ENCODE peak calls at places on chromosomes 16 and 17, in ten cellular contexts. One of them, this sample, is unnamed.

GRCh38 chr17:4304417-4305027 is 40.7 kb upstream of the ANKFY1 start:
- DNase-seq in transverse colon: peak
- DNase-seq in HFFc6: peak
- DNase-seq in colonic mucosa: peak
- DNase-seq in esophagus squamous epithelium: no peak
- DNase-seq in fibroblast of mammary gland: peak
- DNase-seq in tibial nerve: peak
- DNase-seq in right atrium auricular region: no peak
- DNase-seq in fibroblast of the aortic adventitia: peak
- DNase-seq in A549: peak
- DNase-seq in this sample: peak

GRCh38 chr17:42748202-42748905 is 3.5 kb upstream of the EZH1 start:
- DNase-seq in transverse colon: no peak
- DNase-seq in HFFc6: no peak
- DNase-seq in colonic mucosa: no peak
- DNase-seq in esophagus squamous epithelium: no peak
- DNase-seq in fibroblast of mammary gland: no peak
- DNase-seq in tibial nerve: peak
- DNase-seq in right atrium auricular region: no peak
- DNase-seq in fibroblast of the aortic adventitia: no peak
- DNase-seq in A549: no peak
- DNase-seq in this sample: no peak

GRCh38 chr17:66339563-66339962 is 37.1 kb downstream of the PRKCA start:
- DNase-seq in transverse colon: no peak
- DNase-seq in HFFc6: no peak
- DNase-seq in colonic mucosa: no peak
- DNase-seq in esophagus squamous epithelium: no peak
- DNase-seq in fibroblast of mammary gland: no peak
- DNase-seq in tibial nerve: no peak
- DNase-seq in right atrium auricular region: no peak
- DNase-seq in fibroblast of the aortic adventitia: no peak
- DNase-seq in A549: no peak
- DNase-seq in this sample: no peak

GRCh38 chr17:35804658-35805192 is 4.6 kb upstream of the TAF15 start:
- DNase-seq in transverse colon: peak
- DNase-seq in HFFc6: peak
- DNase-seq in colonic mucosa: peak
- DNase-seq in esophagus squamous epithelium: no peak
- DNase-seq in fibroblast of mammary gland: peak
- DNase-seq in tibial nerve: peak
- DNase-seq in right atrium auricular region: no peak
- DNase-seq in fibroblast of the aortic adventitia: peak
- DNase-seq in A549: peak
- DNase-seq in this sample: peak

GRCh38 chr17:19502517-19502916 is 31.1 kb upstream of the SLC47A1 start:
- DNase-seq in transverse colon: no peak
- DNase-seq in HFFc6: no peak
- DNase-seq in colonic mucosa: no peak
- DNase-seq in esophagus squamous epithelium: no peak
- DNase-seq in fibroblast of mammary gland: no peak
- DNase-seq in tibial nerve: no peak
- DNase-seq in right atrium auricular region: no peak
- DNase-seq in fibroblast of the aortic adventitia: no peak
- DNase-seq in A549: no peak
- DNase-seq in this sample: peak

GRCh38 chr16:14301150-14302030 is 230.3 kb downstream of the MRTFB start:
- DNase-seq in transverse colon: peak
- DNase-seq in HFFc6: no peak
- DNase-seq in colonic mucosa: peak
- DNase-seq in esophagus squamous epithelium: no peak
- DNase-seq in fibroblast of mammary gland: no peak
- DNase-seq in tibial nerve: peak
- DNase-seq in right atrium auricular region: no peak
- DNase-seq in fibroblast of the aortic adventitia: peak
- DNase-seq in A549: peak
- DNase-seq in this sample: no peak

GRCh38 chr16:50261160-50261706 is 5.1 kb upstream of the ADCY7 start:
- DNase-seq in transverse colon: no peak
- DNase-seq in HFFc6: no peak
- DNase-seq in colonic mucosa: no peak
- DNase-seq in esophagus squamous epithelium: no peak
- DNase-seq in fibroblast of mammary gland: no peak
- DNase-seq in tibial nerve: no peak
- DNase-seq in right atrium auricular region: no peak
- DNase-seq in fibroblast of the aortic adventitia: no peak
- DNase-seq in A549: no peak
- DNase-seq in this sample: no peak

GRCh38 chr16:10256855-10257641 is 74.8 kb upstream of the GRIN2A start:
- DNase-seq in transverse colon: peak
- DNase-seq in HFFc6: no peak
- DNase-seq in colonic mucosa: peak
- DNase-seq in esophagus squamous epithelium: no peak
- DNase-seq in fibroblast of mammary gland: peak
- DNase-seq in tibial nerve: peak
- DNase-seq in right atrium auricular region: no peak
- DNase-seq in fibroblast of the aortic adventitia: peak
- DNase-seq in A549: peak
- DNase-seq in this sample: peak

GRCh38 chr17:9290226-9290613 is 268.9 kb downstream of the NTN1 start:
- DNase-seq in transverse colon: no peak
- DNase-seq in HFFc6: no peak
- DNase-seq in colonic mucosa: no peak
- DNase-seq in esophagus squamous epithelium: no peak
- DNase-seq in fibroblast of mammary gland: no peak
- DNase-seq in tibial nerve: no peak
- DNase-seq in right atrium auricular region: no peak
- DNase-seq in fibroblast of the aortic adventitia: no peak
- DNase-seq in A549: no peak
- DNase-seq in this sample: no peak

GRCh38 chr17:9287301-9287700 is 266.0 kb downstream of the NTN1 start:
- DNase-seq in transverse colon: no peak
- DNase-seq in HFFc6: no peak
- DNase-seq in colonic mucosa: no peak
- DNase-seq in esophagus squamous epithelium: no peak
- DNase-seq in fibroblast of mammary gland: no peak
- DNase-seq in tibial nerve: no peak
- DNase-seq in right atrium auricular region: no peak
- DNase-seq in fibroblast of the aortic adventitia: no peak
- DNase-seq in A549: no peak
- DNase-seq in this sample: no peak

GRCh38 chr17:9294661-9295210 is 273.4 kb downstream of the NTN1 start:
- DNase-seq in transverse colon: no peak
- DNase-seq in HFFc6: no peak
- DNase-seq in colonic mucosa: no peak
- DNase-seq in esophagus squamous epithelium: no peak
- DNase-seq in fibroblast of mammary gland: no peak
- DNase-seq in tibial nerve: no peak
- DNase-seq in right atrium auricular region: no peak
- DNase-seq in fibroblast of the aortic adventitia: no peak
- DNase-seq in A549: no peak
- DNase-seq in this sample: peak

GRCh38 chr17:9292563-9292941 is 271.2 kb downstream of the NTN1 start:
- DNase-seq in transverse colon: no peak
- DNase-seq in HFFc6: no peak
- DNase-seq in colonic mucosa: no peak
- DNase-seq in esophagus squamous epithelium: no peak
- DNase-seq in fibroblast of mammary gland: no peak
- DNase-seq in tibial nerve: no peak
- DNase-seq in right atrium auricular region: no peak
- DNase-seq in fibroblast of the aortic adventitia: peak
- DNase-seq in A549: no peak
- DNase-seq in this sample: no peak

DNA sequence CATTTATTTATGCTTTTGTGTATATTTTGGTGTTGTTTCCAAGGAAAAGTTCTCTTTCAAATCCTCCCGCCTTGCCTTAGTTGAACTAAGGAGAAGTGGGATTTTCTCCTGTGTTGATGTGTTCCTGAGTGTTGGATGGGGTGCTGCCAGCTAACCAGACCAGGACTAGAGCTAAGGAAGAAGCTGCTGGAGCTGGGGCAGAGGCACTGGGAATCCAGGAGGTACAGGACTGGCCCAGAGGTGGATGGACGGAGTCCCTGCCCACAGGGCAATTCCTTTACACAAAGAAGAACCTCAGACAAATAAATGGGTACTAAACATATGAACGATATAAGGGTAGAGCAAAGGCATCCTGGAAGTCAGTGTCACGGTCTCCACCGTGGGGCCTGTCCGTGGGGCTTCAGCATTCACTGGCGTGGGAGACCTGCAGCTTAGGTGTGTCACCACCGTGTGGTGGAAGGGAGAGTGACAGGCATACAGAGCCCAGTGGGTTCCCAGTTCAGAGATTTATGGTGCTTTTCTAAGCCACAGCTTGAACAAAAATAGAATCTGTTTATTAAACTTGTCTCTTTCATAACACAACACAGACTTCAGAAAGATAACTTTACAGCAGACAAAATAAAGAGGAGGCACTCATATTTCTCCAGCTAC is 270.7 kb downstream of the NTN1 start:
- DNase-seq in transverse colon: peak
- DNase-seq in HFFc6: no peak
- DNase-seq in colonic mucosa: peak
- DNase-seq in esophagus squamous epithelium: no peak
- DNase-seq in fibroblast of mammary gland: peak
- DNase-seq in tibial nerve: peak
- DNase-seq in right atrium auricular region: peak
- DNase-seq in fibroblast of the aortic adventitia: peak
- DNase-seq in A549: peak
- DNase-seq in this sample: no peak
- TF ChIP-seq CTCF in transverse colon: peak
- TF ChIP-seq CTCF in HFFc6: peak
- TF ChIP-seq CTCF in colonic mucosa: peak
- TF ChIP-seq CTCF in esophagus squamous epithelium: peak
- TF ChIP-seq CTCF in fibroblast of mammary gland: peak
- TF ChIP-seq CTCF in tibial nerve: peak
- TF ChIP-seq CTCF in right atrium auricular region: peak
- TF ChIP-seq CTCF in fibroblast of the aortic adventitia: peak
- TF ChIP-seq CTCF in A549: peak
- TF ChIP-seq CTCF in this sample: no peak

GRCh38 chr17:7260151-7260550 is 2.1 kb downstream of the CLDN7 start:
- DNase-seq in transverse colon: peak
- DNase-seq in HFFc6: no peak
- DNase-seq in colonic mucosa: no peak
- DNase-seq in esophagus squamous epithelium: no peak
- DNase-seq in fibroblast of mammary gland: no peak
- DNase-seq in tibial nerve: no peak
- DNase-seq in right atrium auricular region: no peak
- DNase-seq in fibroblast of the aortic adventitia: no peak
- DNase-seq in A549: no peak
- DNase-seq in this sample: no peak
- TF ChIP-seq CTCF in transverse colon: no peak
- TF ChIP-seq CTCF in HFFc6: no peak
- TF ChIP-seq CTCF in colonic mucosa: no peak
- TF ChIP-seq CTCF in esophagus squamous epithelium: no peak
- TF ChIP-seq CTCF in fibroblast of mammary gland: no peak
- TF ChIP-seq CTCF in tibial nerve: no peak
- TF ChIP-seq CTCF in right atrium auricular region: no peak
- TF ChIP-seq CTCF in fibroblast of the aortic adventitia: no peak
- TF ChIP-seq CTCF in A549: no peak
- TF ChIP-seq CTCF in this sample: no peak

DNA sequence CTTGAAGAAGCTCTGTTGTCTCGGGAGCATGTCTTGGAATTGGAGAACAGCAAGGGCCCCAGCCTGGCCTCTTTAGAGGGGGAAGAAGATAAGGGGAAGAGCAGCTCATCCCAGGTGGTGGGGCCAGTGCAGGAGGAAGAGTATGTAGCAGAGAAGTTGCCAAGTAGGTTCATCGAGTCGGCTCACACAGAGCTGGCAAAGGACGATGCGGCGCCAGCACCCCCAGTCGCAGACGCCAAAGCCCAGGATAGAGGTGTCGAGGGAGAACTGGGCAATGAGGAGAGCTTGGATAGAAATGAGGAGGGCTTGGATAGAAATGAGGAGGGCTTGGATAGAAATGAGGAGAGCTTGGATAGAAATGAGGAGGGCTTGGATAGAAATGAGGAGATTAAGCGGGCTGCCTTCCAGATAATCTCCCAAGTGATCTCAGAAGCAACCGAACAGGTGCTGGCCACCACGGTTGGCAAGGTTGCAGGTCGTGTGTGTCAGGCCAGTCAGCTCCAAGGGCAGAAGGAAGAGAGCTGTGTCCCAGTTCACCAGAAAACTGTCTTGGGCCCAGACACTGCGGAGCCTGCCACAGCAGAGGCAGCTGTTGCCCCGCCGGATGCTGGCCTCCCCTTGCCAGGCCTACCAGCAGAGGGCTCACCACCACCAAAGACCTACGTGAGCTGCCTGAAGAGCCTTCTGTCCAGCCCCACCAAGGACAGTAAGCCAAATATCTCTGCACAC is 21.2 kb downstream of the AKAP1 start:
- DNase-seq in transverse colon: peak
- DNase-seq in HFFc6: no peak
- DNase-seq in colonic mucosa: no peak
- DNase-seq in esophagus squamous epithelium: no peak
- DNase-seq in fibroblast of mammary gland: no peak
- DNase-seq in tibial nerve: no peak
- DNase-seq in right atrium auricular region: no peak
- DNase-seq in fibroblast of the aortic adventitia: no peak
- DNase-seq in A549: peak
- DNase-seq in this sample: no peak
- TF ChIP-seq CTCF in transverse colon: peak
- TF ChIP-seq CTCF in HFFc6: peak
- TF ChIP-seq CTCF in colonic mucosa: peak
- TF ChIP-seq CTCF in esophagus squamous epithelium: no peak
- TF ChIP-seq CTCF in fibroblast of mammary gland: peak
- TF ChIP-seq CTCF in tibial nerve: no peak
- TF ChIP-seq CTCF in right atrium auricular region: peak
- TF ChIP-seq CTCF in fibroblast of the aortic adventitia: no peak
- TF ChIP-seq CTCF in A549: peak
- TF ChIP-seq CTCF in this sample: peak

GRCh38 chr17:7781467-7781866 is 52.5 kb upstream of the KDM6B start:
- DNase-seq in transverse colon: no peak
- DNase-seq in HFFc6: no peak
- DNase-seq in colonic mucosa: no peak
- DNase-seq in esophagus squamous epithelium: no peak
- DNase-seq in fibroblast of mammary gland: no peak
- DNase-seq in tibial nerve: no peak
- DNase-seq in right atrium auricular region: no peak
- DNase-seq in fibroblast of the aortic adventitia: peak
- DNase-seq in A549: no peak
- DNase-seq in this sample: no peak

GRCh38 chr17:7777017-7777416 is 57.0 kb upstream of the KDM6B start:
- DNase-seq in transverse colon: no peak
- DNase-seq in HFFc6: no peak
- DNase-seq in colonic mucosa: no peak
- DNase-seq in esophagus squamous epithelium: no peak
- DNase-seq in fibroblast of mammary gland: no peak
- DNase-seq in tibial nerve: no peak
- DNase-seq in right atrium auricular region: no peak
- DNase-seq in fibroblast of the aortic adventitia: no peak
- DNase-seq in A549: no peak
- DNase-seq in this sample: no peak

GRCh38 chr17:7786866-7787265 is 47.2 kb upstream of the KDM6B start:
- DNase-seq in transverse colon: no peak
- DNase-seq in HFFc6: no peak
- DNase-seq in colonic mucosa: no peak
- DNase-seq in esophagus squamous epithelium: no peak
- DNase-seq in fibroblast of mammary gland: no peak
- DNase-seq in tibial nerve: no peak
- DNase-seq in right atrium auricular region: no peak
- DNase-seq in fibroblast of the aortic adventitia: no peak
- DNase-seq in A549: no peak
- DNase-seq in this sample: no peak

GRCh38 chr17:7780736-7781135 is 53.3 kb upstream of the KDM6B start:
- DNase-seq in transverse colon: no peak
- DNase-seq in HFFc6: no peak
- DNase-seq in colonic mucosa: no peak
- DNase-seq in esophagus squamous epithelium: no peak
- DNase-seq in fibroblast of mammary gland: no peak
- DNase-seq in tibial nerve: no peak
- DNase-seq in right atrium auricular region: no peak
- DNase-seq in fibroblast of the aortic adventitia: no peak
- DNase-seq in A549: no peak
- DNase-seq in this sample: no peak

DNA sequence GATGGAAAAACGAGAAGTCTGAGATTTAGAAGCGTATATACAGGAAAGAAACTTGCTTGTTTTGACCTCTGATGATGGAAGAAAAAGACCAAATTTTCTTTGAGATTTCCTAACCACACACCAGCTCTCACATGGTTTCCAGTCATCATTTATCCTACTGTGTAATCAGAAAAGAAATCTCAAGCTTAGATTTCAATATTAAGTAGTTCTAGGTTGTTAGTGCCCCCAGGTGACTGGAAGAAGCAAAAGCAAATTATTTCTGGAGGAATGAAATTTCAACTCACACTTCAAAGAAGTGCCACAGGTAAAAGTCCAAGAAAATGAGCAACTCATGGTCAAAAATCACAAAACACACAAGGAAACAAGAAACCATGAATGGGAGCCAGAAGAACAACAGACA is 51.8 kb upstream of the KDM6B start:
- DNase-seq in transverse colon: no peak
- DNase-seq in HFFc6: peak
- DNase-seq in colonic mucosa: no peak
- DNase-seq in esophagus squamous epithelium: no peak
- DNase-seq in fibroblast of mammary gland: peak
- DNase-seq in tibial nerve: no peak
- DNase-seq in right atrium auricular region: no peak
- DNase-seq in fibroblast of the aortic adventitia: peak
- DNase-seq in A549: peak
- DNase-seq in this sample: no peak
- TF ChIP-seq CTCF in transverse colon: no peak
- TF ChIP-seq CTCF in HFFc6: peak
- TF ChIP-seq CTCF in colonic mucosa: no peak
- TF ChIP-seq CTCF in esophagus squamous epithelium: no peak
- TF ChIP-seq CTCF in fibroblast of mammary gland: peak
- TF ChIP-seq CTCF in tibial nerve: no peak
- TF ChIP-seq CTCF in right atrium auricular region: no peak
- TF ChIP-seq CTCF in fibroblast of the aortic adventitia: peak
- TF ChIP-seq CTCF in A549: peak
- TF ChIP-seq CTCF in this sample: no peak

This sample was measured in HL-60.